ENCODE peak calls at places on chromosomes 13 and 19, in five cellular contexts. O is WTC11, M is cardiac fibroblast, Z is nephron progenitor cell, L is hepatocyte. H is an unnamed sample.

GRCh38 chr19:1249298-1249989 is 1.1 kb downstream of the MIDN start:
- DNase-seq in O (peak; percentile 92), M (peak; percentile 98), Z (peak; percentile 95), L (peak; percentile 99), H (peak; percentile 93)

GRCh38 chr19:11481777-11482383 is 1.0 kb upstream of the ELAVL3 start:
- DNase-seq in O (peak; percentile 85), M (peak; percentile 92), Z (peak; percentile 82), L (peak; percentile 64), H (peak; percentile 74)

GRCh38 chr19:38701455-38702063 is 42.7 kb downstream of the CAPN12 start:
- DNase-seq in O (no peak), M (no peak), Z (no peak), L (peak; percentile 81), H (no peak)

GRCh38 chr13:42769650-42770049 is 11.7 kb upstream of the FAM216B start:
- DNase-seq in O (no peak), M (no peak), Z (no peak), L (no peak), H (no peak)

GRCh38 chr19:5096536-5096935 is 127.6 kb downstream of the KDM4B start:
- DNase-seq in O (no peak), M (no peak), Z (no peak), L (no peak), H (no peak)

GRCh38 chr13:41004875-41005693 is 14.0 kb downstream of the ELF1 start:
- DNase-seq in O (no peak), M (peak; percentile 25), Z (no peak), L (no peak), H (no peak)

GRCh38 chr13:94968040-94968756 is 255.9 kb upstream of the SOX21 start:
- DNase-seq in O (peak; percentile 67), M (peak; percentile 14), Z (peak; percentile 71), L (peak; percentile 36), H (no peak)

GRCh38 chr19:58182577-58182988 is 278 bp upstream of the ZNF274 start:
- DNase-seq in O (no peak), M (no peak), Z (no peak), L (no peak), H (peak; percentile 7)

GRCh38 chr19:33700408-33700757 is 78.6 kb downstream of the CHST8 start:
- DNase-seq in O (no peak), M (no peak), Z (no peak), L (no peak), H (no peak)

GRCh38 chr13:47256618-47257017 is 359.8 kb upstream of the HTR2A start:
- DNase-seq in O (no peak), M (peak; percentile 75), Z (no peak), L (no peak), H (peak; percentile 85)

GRCh38 chr13:105773887-105774538 is 761.4 kb downstream of the EFNB2 start:
- DNase-seq in O (no peak), M (peak; percentile 12), Z (no peak), L (peak; percentile 46), H (no peak)

GRCh38 chr13:99859178-99860177 is 112.1 kb downstream of the ZIC5 start:
- DNase-seq in O (no peak), M (no peak), Z (no peak), L (no peak), H (no peak)

DNA sequence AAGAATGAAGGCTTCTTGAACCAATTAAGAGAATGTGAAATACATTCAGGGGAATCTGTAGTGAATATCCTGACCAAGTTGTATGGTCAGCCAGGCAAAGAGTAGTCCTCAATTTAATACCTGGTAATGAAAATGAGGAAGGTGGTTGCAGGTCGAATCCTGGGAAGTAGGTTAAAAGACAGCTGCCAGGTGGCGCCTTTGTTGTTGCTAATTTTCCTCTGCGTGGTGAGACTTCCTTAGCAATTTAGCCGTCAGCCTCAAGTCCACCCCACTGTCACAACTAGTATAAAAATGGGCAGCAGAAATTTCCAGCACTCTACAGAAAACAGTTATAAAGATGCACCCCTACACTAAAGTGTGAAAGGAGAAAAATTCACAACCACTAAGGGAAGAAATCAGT is 235.7 kb downstream of the NHLRC3 start:
- DNase-seq in O (peak; percentile 15), M (peak; percentile 41), Z (no peak), L (peak; percentile 42), H (no peak)
- TF ChIP-seq CTCF in O (no peak), M (no peak), Z (no peak), L (peak; percentile 38), H (peak; percentile 15)

DNA sequence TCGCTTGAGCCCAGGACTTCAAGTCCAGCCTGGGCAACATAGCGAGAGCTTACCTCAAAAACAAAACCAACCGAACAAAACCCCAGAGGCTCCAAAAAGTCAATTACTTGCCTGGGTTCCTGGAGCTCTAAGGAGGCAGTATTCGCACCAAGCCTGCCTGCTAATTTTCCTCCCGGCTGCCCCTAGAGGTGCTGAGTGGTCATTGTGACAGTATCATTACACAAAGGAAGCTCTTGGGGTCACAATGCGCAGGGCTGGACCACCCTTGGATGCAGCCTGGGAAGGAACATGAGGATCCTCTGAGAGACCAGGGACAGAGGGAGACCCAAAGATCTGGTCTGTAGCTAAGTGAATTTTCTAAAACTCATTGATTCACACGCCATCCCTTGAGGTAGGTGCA is 8.5 kb upstream of the PEX11G start:
- DNase-seq in O (peak; percentile 53), M (peak; percentile 21), Z (peak; percentile 42), L (no peak), H (no peak)
- TF ChIP-seq CTCF in O (peak; percentile 15), M (peak; percentile 46), Z (peak; percentile 49), L (peak; percentile 7), H (no peak)

GRCh38 chr13:24216176-24216575 is 55.7 kb downstream of the SPATA13 start:
- DNase-seq in O (no peak), M (no peak), Z (no peak), L (no peak), H (peak; percentile 54)
- TF ChIP-seq CTCF in O (no peak), M (no peak), Z (no peak), L (no peak), H (no peak)

GRCh38 chr13:25571237-25571636 is 199.5 kb downstream of the ATP8A2 start:
- DNase-seq in O (no peak), M (no peak), Z (no peak), L (no peak), H (no peak)
- TF ChIP-seq CTCF in O (no peak), M (no peak), Z (no peak), L (no peak), H (peak; percentile 23)

GRCh38 chr19:54390942-54391577 is 24.2 kb upstream of the TTYH1 start:
- DNase-seq in O (peak; percentile 77), M (peak; percentile 77), Z (peak; percentile 76), L (peak; percentile 84), H (peak; percentile 18)

GRCh38 chr19:54392078-54392477 is 23.2 kb upstream of the TTYH1 start:
- DNase-seq in O (no peak), M (no peak), Z (no peak), L (no peak), H (no peak)

GRCh38 chr19:54389556-54389955 is 24.8 kb upstream of the LAIR1 start:
- DNase-seq in O (no peak), M (no peak), Z (no peak), L (no peak), H (no peak)

GRCh38 chr19:54393381-54393780 is 21.9 kb upstream of the TTYH1 start:
- DNase-seq in O (no peak), M (no peak), Z (no peak), L (no peak), H (no peak)

DNA sequence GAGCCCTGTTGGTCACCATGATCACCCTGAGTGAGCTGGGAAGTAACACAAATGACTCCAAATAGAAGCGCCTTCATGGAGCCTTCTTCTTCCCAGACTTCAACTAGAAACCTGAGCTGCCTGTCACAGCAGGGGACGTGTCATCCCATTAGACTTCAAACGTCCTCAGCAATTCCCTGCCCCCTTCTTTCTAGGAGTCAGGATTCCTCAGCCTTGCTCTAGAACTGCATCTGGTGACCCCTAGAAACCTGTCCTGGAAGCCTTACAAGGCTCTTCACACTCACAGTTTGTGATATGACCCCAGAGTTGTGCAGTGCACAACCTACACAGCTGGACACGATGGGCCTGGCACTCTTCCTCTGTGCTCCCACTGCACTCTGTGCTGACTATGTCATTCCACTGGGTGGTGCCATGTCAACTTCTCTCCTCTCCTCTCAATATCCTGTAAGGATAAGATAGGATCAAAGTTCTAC is 23.6 kb upstream of the TTYH1 start:
- DNase-seq in O (peak; percentile 44), M (no peak), Z (no peak), L (no peak), H (no peak)
- TF ChIP-seq CTCF in O (no peak), M (peak; percentile 12), Z (no peak), L (no peak), H (no peak)

H was measured in mammary epithelial cell.